ENCODE peak calls at places on chromosomes 2 and 18, in ten cellular contexts. One of them, this sample, is unnamed.

GRCh38 chr2:2586961-2587360 is 255.9 kb upstream of the MYT1L start:
- DNase-seq in MM.1S: no peak
- DNase-seq in body of pancreas: no peak
- DNase-seq in pancreas: no peak
- DNase-seq in H1: no peak
- DNase-seq in cardiac muscle cell: no peak
- DNase-seq in OCI-LY7: no peak
- DNase-seq in tibial artery: no peak
- DNase-seq in HCT116: no peak
- DNase-seq in left ventricle myocardium inferior: no peak
- DNase-seq in this sample: no peak

GRCh38 chr2:160918909-160919503 is 241.2 kb upstream of the TANK start:
- DNase-seq in MM.1S: peak
- DNase-seq in body of pancreas: peak
- DNase-seq in pancreas: peak
- DNase-seq in H1: peak
- DNase-seq in cardiac muscle cell: peak
- DNase-seq in OCI-LY7: peak
- DNase-seq in tibial artery: peak
- DNase-seq in HCT116: peak
- DNase-seq in left ventricle myocardium inferior: peak
- DNase-seq in this sample: no peak

GRCh38 chr18:79396431-79397287 is 929 bp downstream of the NFATC1 start:
- DNase-seq in MM.1S: no peak
- DNase-seq in body of pancreas: peak
- DNase-seq in pancreas: peak
- DNase-seq in H1: peak
- DNase-seq in cardiac muscle cell: peak
- DNase-seq in OCI-LY7: peak
- DNase-seq in tibial artery: peak
- DNase-seq in HCT116: no peak
- DNase-seq in left ventricle myocardium inferior: peak
- DNase-seq in this sample: no peak

GRCh38 chr2:149068225-149068995 is 29.9 kb downstream of the LYPD6B start:
- DNase-seq in MM.1S: no peak
- DNase-seq in body of pancreas: no peak
- DNase-seq in pancreas: no peak
- DNase-seq in H1: no peak
- DNase-seq in cardiac muscle cell: no peak
- DNase-seq in OCI-LY7: no peak
- DNase-seq in tibial artery: no peak
- DNase-seq in HCT116: no peak
- DNase-seq in left ventricle myocardium inferior: no peak
- DNase-seq in this sample: no peak

GRCh38 chr2:231928481-231928880 is 2.3 kb upstream of the NPPC start:
- DNase-seq in MM.1S: no peak
- DNase-seq in body of pancreas: no peak
- DNase-seq in pancreas: peak
- DNase-seq in H1: peak
- DNase-seq in cardiac muscle cell: peak
- DNase-seq in OCI-LY7: no peak
- DNase-seq in tibial artery: peak
- DNase-seq in HCT116: no peak
- DNase-seq in left ventricle myocardium inferior: no peak
- DNase-seq in this sample: no peak

GRCh38 chr2:74261204-74261864 is 62.9 kb downstream of the MTHFD2 start:
- DNase-seq in MM.1S: no peak
- DNase-seq in body of pancreas: peak
- DNase-seq in pancreas: peak
- DNase-seq in H1: peak
- DNase-seq in cardiac muscle cell: peak
- DNase-seq in OCI-LY7: no peak
- DNase-seq in tibial artery: peak
- DNase-seq in HCT116: peak
- DNase-seq in left ventricle myocardium inferior: peak
- DNase-seq in this sample: no peak

GRCh38 chr18:34330308-34330707 is 105.6 kb upstream of the NOL4 start:
- DNase-seq in MM.1S: no peak
- DNase-seq in body of pancreas: no peak
- DNase-seq in pancreas: no peak
- DNase-seq in H1: no peak
- DNase-seq in cardiac muscle cell: no peak
- DNase-seq in OCI-LY7: no peak
- DNase-seq in tibial artery: no peak
- DNase-seq in HCT116: no peak
- DNase-seq in left ventricle myocardium inferior: no peak
- DNase-seq in this sample: no peak

GRCh38 chr2:219548990-219549389 is 5.2 kb downstream of the TMEM198 start:
- DNase-seq in MM.1S: no peak
- DNase-seq in body of pancreas: no peak
- DNase-seq in pancreas: no peak
- DNase-seq in H1: no peak
- DNase-seq in cardiac muscle cell: no peak
- DNase-seq in OCI-LY7: no peak
- DNase-seq in tibial artery: no peak
- DNase-seq in HCT116: no peak
- DNase-seq in left ventricle myocardium inferior: no peak
- DNase-seq in this sample: no peak

GRCh38 chr2:133264951-133265949 is 303.0 kb downstream of the NCKAP5 start:
- DNase-seq in MM.1S: no peak
- DNase-seq in body of pancreas: peak
- DNase-seq in pancreas: peak
- DNase-seq in H1: peak
- DNase-seq in cardiac muscle cell: peak
- DNase-seq in OCI-LY7: no peak
- DNase-seq in tibial artery: no peak
- DNase-seq in HCT116: no peak
- DNase-seq in left ventricle myocardium inferior: peak
- DNase-seq in this sample: no peak

GRCh38 chr18:68791801-68792200 is 6.1 kb upstream of the CCDC102B start:
- DNase-seq in MM.1S: no peak
- DNase-seq in body of pancreas: no peak
- DNase-seq in pancreas: no peak
- DNase-seq in H1: no peak
- DNase-seq in cardiac muscle cell: no peak
- DNase-seq in OCI-LY7: no peak
- DNase-seq in tibial artery: no peak
- DNase-seq in HCT116: no peak
- DNase-seq in left ventricle myocardium inferior: no peak
- DNase-seq in this sample: no peak

DNA sequence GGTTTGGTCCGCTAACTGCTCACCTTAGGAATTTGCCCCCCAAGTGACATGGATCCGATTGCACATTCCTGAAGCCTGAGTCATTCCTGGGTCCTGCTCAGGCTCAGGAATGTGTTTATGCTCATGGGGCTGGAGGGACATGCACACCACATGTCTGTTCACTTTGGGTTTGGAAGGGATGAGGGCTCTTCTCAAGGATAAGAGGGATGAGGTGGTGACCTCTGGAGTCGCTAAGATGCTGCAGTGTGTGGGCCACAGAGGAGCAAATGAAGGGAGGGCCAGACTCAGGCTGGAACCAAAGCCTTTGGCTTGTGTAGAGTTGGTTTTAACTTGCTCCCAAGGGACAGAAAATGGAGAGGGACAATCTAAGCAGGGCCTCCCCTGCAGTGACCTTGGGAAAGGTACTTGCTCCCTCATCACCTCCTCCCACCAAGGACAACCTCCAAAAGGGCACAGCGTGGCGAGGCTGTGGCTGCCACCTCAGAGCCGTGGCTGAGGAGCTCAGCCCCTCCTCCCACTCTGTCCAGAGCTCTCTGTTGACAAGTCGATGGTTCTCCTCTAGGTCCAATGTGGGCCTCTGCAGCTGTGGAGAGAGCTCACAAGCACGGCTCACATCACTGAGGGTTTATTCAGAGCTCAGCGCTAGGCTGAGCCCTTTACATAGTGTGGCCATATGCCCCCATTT is 66.1 kb downstream of the HS1BP3 start:
- DNase-seq in MM.1S: no peak
- DNase-seq in body of pancreas: peak
- DNase-seq in pancreas: peak
- DNase-seq in H1: peak
- DNase-seq in cardiac muscle cell: peak
- DNase-seq in OCI-LY7: no peak
- DNase-seq in tibial artery: peak
- DNase-seq in HCT116: peak
- DNase-seq in left ventricle myocardium inferior: peak
- DNase-seq in this sample: no peak
- H3K4me3 ChIP-seq in MM.1S: no peak
- H3K4me3 ChIP-seq in body of pancreas: no peak
- H3K4me3 ChIP-seq in pancreas: no peak
- H3K4me3 ChIP-seq in H1: no peak
- H3K4me3 ChIP-seq in cardiac muscle cell: no peak
- H3K4me3 ChIP-seq in OCI-LY7: no peak
- H3K4me3 ChIP-seq in tibial artery: no peak
- H3K4me3 ChIP-seq in HCT116: no peak
- H3K4me3 ChIP-seq in left ventricle myocardium inferior: no peak
- H3K4me3 ChIP-seq in this sample: no peak

DNA sequence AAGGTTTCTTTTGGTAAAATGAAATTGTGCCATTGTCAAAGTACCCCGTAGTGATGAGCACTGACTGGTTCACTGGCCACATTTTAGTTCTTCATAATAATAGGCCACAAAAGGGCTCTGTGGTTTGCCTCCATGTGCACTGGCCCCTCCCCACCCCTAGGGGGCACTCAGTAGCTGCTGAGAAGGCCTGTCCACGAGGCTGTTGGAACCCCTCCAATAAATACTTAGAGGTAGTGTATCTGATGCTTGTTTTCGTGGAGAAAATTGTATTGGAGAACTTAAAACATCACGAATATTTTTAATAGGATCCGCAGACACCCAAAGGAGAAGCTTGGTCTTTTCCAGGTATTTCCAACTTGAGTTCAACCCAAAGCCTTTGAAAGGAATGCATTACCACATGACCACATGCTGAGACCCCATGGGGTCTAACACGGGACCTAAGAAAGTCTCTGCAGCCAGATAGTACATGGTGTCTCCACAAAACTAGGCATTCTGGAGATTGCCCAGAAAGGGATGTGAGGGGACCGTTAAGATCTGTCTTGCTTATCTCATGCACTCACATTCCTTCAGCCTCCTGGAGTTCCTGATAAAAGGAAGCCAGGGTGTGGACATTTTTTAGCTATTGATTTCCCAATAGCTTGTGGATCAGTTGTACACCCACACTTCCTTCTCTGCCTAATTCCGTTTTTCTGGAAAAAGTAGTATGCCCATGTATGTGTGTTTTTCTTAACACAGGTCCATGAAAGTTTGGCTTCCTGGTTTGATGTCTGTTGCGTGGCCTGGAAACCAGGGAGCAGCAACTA is 28.5 kb upstream of the NOSTRIN start:
- DNase-seq in MM.1S: peak
- DNase-seq in body of pancreas: peak
- DNase-seq in pancreas: peak
- DNase-seq in H1: peak
- DNase-seq in cardiac muscle cell: peak
- DNase-seq in OCI-LY7: peak
- DNase-seq in tibial artery: no peak
- DNase-seq in HCT116: peak
- DNase-seq in left ventricle myocardium inferior: peak
- DNase-seq in this sample: no peak
- TF ChIP-seq CTCF in MM.1S: peak
- TF ChIP-seq CTCF in body of pancreas: peak
- TF ChIP-seq CTCF in pancreas: peak
- TF ChIP-seq CTCF in H1: peak
- TF ChIP-seq CTCF in cardiac muscle cell: peak
- TF ChIP-seq CTCF in OCI-LY7: peak
- TF ChIP-seq CTCF in tibial artery: no peak
- TF ChIP-seq CTCF in HCT116: peak
- TF ChIP-seq CTCF in left ventricle myocardium inferior: peak
- TF ChIP-seq CTCF in this sample: peak

GRCh38 chr18:12283256-12283655 is 24.8 kb upstream of the TUBB6 start:
- DNase-seq in MM.1S: no peak
- DNase-seq in body of pancreas: no peak
- DNase-seq in pancreas: no peak
- DNase-seq in H1: peak
- DNase-seq in cardiac muscle cell: peak
- DNase-seq in OCI-LY7: no peak
- DNase-seq in tibial artery: no peak
- DNase-seq in HCT116: peak
- DNase-seq in left ventricle myocardium inferior: no peak
- DNase-seq in this sample: no peak
- H3K27ac ChIP-seq in MM.1S: no peak
- H3K27ac ChIP-seq in body of pancreas: no peak
- H3K27ac ChIP-seq in pancreas: no peak
- H3K27ac ChIP-seq in H1: no peak
- H3K27ac ChIP-seq in cardiac muscle cell: no peak
- H3K27ac ChIP-seq in OCI-LY7: no peak
- H3K27ac ChIP-seq in tibial artery: no peak
- H3K27ac ChIP-seq in HCT116: no peak
- H3K27ac ChIP-seq in left ventricle myocardium inferior: no peak
- H3K27ac ChIP-seq in this sample: no peak

GRCh38 chr2:30148850-30149249 is 2.0 kb downstream of the YPEL5 start:
- DNase-seq in MM.1S: no peak
- DNase-seq in body of pancreas: no peak
- DNase-seq in pancreas: no peak
- DNase-seq in H1: no peak
- DNase-seq in cardiac muscle cell: no peak
- DNase-seq in OCI-LY7: peak
- DNase-seq in tibial artery: no peak
- DNase-seq in HCT116: no peak
- DNase-seq in left ventricle myocardium inferior: no peak
- DNase-seq in this sample: no peak
- H3K4me3 ChIP-seq in MM.1S: peak
- H3K4me3 ChIP-seq in body of pancreas: no peak
- H3K4me3 ChIP-seq in pancreas: no peak
- H3K4me3 ChIP-seq in H1: no peak
- H3K4me3 ChIP-seq in cardiac muscle cell: no peak
- H3K4me3 ChIP-seq in OCI-LY7: peak
- H3K4me3 ChIP-seq in tibial artery: peak
- H3K4me3 ChIP-seq in HCT116: no peak
- H3K4me3 ChIP-seq in left ventricle myocardium inferior: peak
- H3K4me3 ChIP-seq in this sample: peak

GRCh38 chr2:223860809-223861738 is 23.7 kb upstream of the AP1S3 start:
- DNase-seq in MM.1S: no peak
- DNase-seq in body of pancreas: peak
- DNase-seq in pancreas: peak
- DNase-seq in H1: no peak
- DNase-seq in cardiac muscle cell: no peak
- DNase-seq in OCI-LY7: no peak
- DNase-seq in tibial artery: no peak
- DNase-seq in HCT116: peak
- DNase-seq in left ventricle myocardium inferior: no peak
- DNase-seq in this sample: no peak
- TF ChIP-seq CTCF in MM.1S: no peak
- TF ChIP-seq CTCF in body of pancreas: no peak
- TF ChIP-seq CTCF in pancreas: no peak
- TF ChIP-seq CTCF in H1: no peak
- TF ChIP-seq CTCF in cardiac muscle cell: peak
- TF ChIP-seq CTCF in OCI-LY7: no peak
- TF ChIP-seq CTCF in tibial artery: no peak
- TF ChIP-seq CTCF in HCT116: peak
- TF ChIP-seq CTCF in left ventricle myocardium inferior: no peak
- TF ChIP-seq CTCF in this sample: no peak

GRCh38 chr2:134465706-134466105 is 211.8 kb downstream of the MGAT5 start:
- DNase-seq in MM.1S: no peak
- DNase-seq in body of pancreas: no peak
- DNase-seq in pancreas: no peak
- DNase-seq in H1: no peak
- DNase-seq in cardiac muscle cell: no peak
- DNase-seq in OCI-LY7: no peak
- DNase-seq in tibial artery: no peak
- DNase-seq in HCT116: no peak
- DNase-seq in left ventricle myocardium inferior: no peak
- DNase-seq in this sample: no peak
- H3K27ac ChIP-seq in MM.1S: no peak
- H3K27ac ChIP-seq in body of pancreas: peak
- H3K27ac ChIP-seq in pancreas: no peak
- H3K27ac ChIP-seq in H1: no peak
- H3K27ac ChIP-seq in cardiac muscle cell: no peak
- H3K27ac ChIP-seq in OCI-LY7: no peak
- H3K27ac ChIP-seq in tibial artery: no peak
- H3K27ac ChIP-seq in HCT116: no peak
- H3K27ac ChIP-seq in left ventricle myocardium inferior: no peak
- H3K27ac ChIP-seq in this sample: no peak

This sample was measured in thoracic aorta.